ENCODE peak calls at places on chromosomes 13 and 19, in five cellular contexts. One of them, this sample, is unnamed.
A peak's percentile ranks its signal among the peaks of the same experiment; 100 is the strongest.

GRCh38 chr19:58218899-58219298 is 9.8 kb upstream of the ZNF544 start:
- DNase-seq in CD4-positive, CD25-positive, alpha-beta regulatory T cell: no peak
- DNase-seq in CD4-positive, alpha-beta memory T cell: no peak
- DNase-seq in sigmoid colon: no peak
- DNase-seq in stomach: no peak
- DNase-seq in this sample: peak; percentile 6

GRCh38 chr19:16363133-16363851 is 38.7 kb downstream of the KLF2 start:
- DNase-seq in stomach: peak; percentile 88
- DNase-seq in CD4-positive, CD25-positive, alpha-beta regulatory T cell: no peak
- DNase-seq in sigmoid colon: no peak
- DNase-seq in CD4-positive, alpha-beta memory T cell: no peak
- DNase-seq in this sample: no peak

GRCh38 chr13:61954092-61954491 is 538.4 kb upstream of the PCDH20 start:
- DNase-seq in CD4-positive, alpha-beta memory T cell: no peak
- DNase-seq in CD4-positive, CD25-positive, alpha-beta regulatory T cell: no peak
- DNase-seq in sigmoid colon: no peak
- DNase-seq in stomach: no peak
- DNase-seq in this sample: no peak

GRCh38 chr19:20167020-20167644 is at the start of gene ZNF486:
- DNase-seq in sigmoid colon: peak; percentile 98
- DNase-seq in CD4-positive, alpha-beta memory T cell: peak; percentile 90
- DNase-seq in CD4-positive, CD25-positive, alpha-beta regulatory T cell: peak; percentile 84
- DNase-seq in stomach: peak; percentile 97
- DNase-seq in this sample: peak; percentile 86

GRCh38 chr19:30207357-30207756 is 164.8 kb upstream of the ZNF536 start:
- DNase-seq in CD4-positive, CD25-positive, alpha-beta regulatory T cell: no peak
- DNase-seq in stomach: no peak
- DNase-seq in CD4-positive, alpha-beta memory T cell: no peak
- DNase-seq in sigmoid colon: no peak
- DNase-seq in this sample: no peak

GRCh38 chr13:59356607-59357006 is 807.1 kb downstream of the DIAPH3 start:
- DNase-seq in sigmoid colon: peak; percentile 88
- DNase-seq in stomach: no peak
- DNase-seq in CD4-positive, alpha-beta memory T cell: no peak
- DNase-seq in CD4-positive, CD25-positive, alpha-beta regulatory T cell: no peak
- DNase-seq in this sample: no peak

GRCh38 chr13:22665531-22665930 is 515.2 kb upstream of the SGCG start:
- DNase-seq in CD4-positive, alpha-beta memory T cell: no peak
- DNase-seq in stomach: no peak
- DNase-seq in sigmoid colon: no peak
- DNase-seq in CD4-positive, CD25-positive, alpha-beta regulatory T cell: no peak
- DNase-seq in this sample: no peak

GRCh38 chr13:69857188-69857821 is 250.3 kb upstream of the ATXN8OS start:
- DNase-seq in CD4-positive, alpha-beta memory T cell: peak; percentile 4
- DNase-seq in sigmoid colon: no peak
- DNase-seq in CD4-positive, CD25-positive, alpha-beta regulatory T cell: no peak
- DNase-seq in stomach: no peak
- DNase-seq in this sample: no peak

GRCh38 chr13:37226966-37227365 is 121.5 kb upstream of the CSNK1A1L start:
- DNase-seq in sigmoid colon: no peak
- DNase-seq in stomach: no peak
- DNase-seq in CD4-positive, alpha-beta memory T cell: no peak
- DNase-seq in CD4-positive, CD25-positive, alpha-beta regulatory T cell: no peak
- DNase-seq in this sample: no peak

GRCh38 chr19:40933025-40933424 is 51.0 kb upstream of the CYP2A7 start:
- DNase-seq in stomach: no peak
- DNase-seq in CD4-positive, CD25-positive, alpha-beta regulatory T cell: no peak
- DNase-seq in sigmoid colon: no peak
- DNase-seq in CD4-positive, alpha-beta memory T cell: no peak
- DNase-seq in this sample: no peak

GRCh38 chr19:48772503-48772953 is 17.2 kb downstream of the FGF21 start:
- DNase-seq in sigmoid colon: no peak
- DNase-seq in stomach: peak; percentile 89
- DNase-seq in CD4-positive, alpha-beta memory T cell: no peak
- DNase-seq in CD4-positive, CD25-positive, alpha-beta regulatory T cell: no peak
- DNase-seq in this sample: no peak

GRCh38 chr13:76707360-76707759 is 178.8 kb downstream of the KCTD12 start:
- DNase-seq in CD4-positive, CD25-positive, alpha-beta regulatory T cell: no peak
- DNase-seq in stomach: no peak
- DNase-seq in CD4-positive, alpha-beta memory T cell: no peak
- DNase-seq in sigmoid colon: no peak
- DNase-seq in this sample: no peak

GRCh38 chr13:79380943-79381445 is 25.1 kb downstream of the RBM26 start:
- DNase-seq in stomach: no peak
- DNase-seq in CD4-positive, CD25-positive, alpha-beta regulatory T cell: no peak
- DNase-seq in CD4-positive, alpha-beta memory T cell: no peak
- DNase-seq in sigmoid colon: no peak
- DNase-seq in this sample: no peak

GRCh38 chr13:72523049-72523448 is 204.4 kb downstream of the MZT1 start:
- DNase-seq in stomach: no peak
- DNase-seq in CD4-positive, CD25-positive, alpha-beta regulatory T cell: no peak
- DNase-seq in sigmoid colon: no peak
- DNase-seq in CD4-positive, alpha-beta memory T cell: no peak
- DNase-seq in this sample: no peak

GRCh38 chr19:54955356-54955755 is 8.0 kb upstream of the NLRP7 start:
- DNase-seq in stomach: no peak
- DNase-seq in sigmoid colon: no peak
- DNase-seq in CD4-positive, alpha-beta memory T cell: no peak
- DNase-seq in CD4-positive, CD25-positive, alpha-beta regulatory T cell: no peak
- DNase-seq in this sample: no peak

GRCh38 chr13:20230913-20231838 is 943 bp downstream of the GJB6 start:
- DNase-seq in sigmoid colon: no peak
- DNase-seq in stomach: no peak
- DNase-seq in CD4-positive, CD25-positive, alpha-beta regulatory T cell: peak; percentile 6
- DNase-seq in CD4-positive, alpha-beta memory T cell: no peak
- DNase-seq in this sample: no peak

GRCh38 chr13:20232556-20233277 is 598 bp upstream of the GJB6 start:
- DNase-seq in sigmoid colon: no peak
- DNase-seq in stomach: no peak
- DNase-seq in CD4-positive, CD25-positive, alpha-beta regulatory T cell: no peak
- DNase-seq in CD4-positive, alpha-beta memory T cell: no peak
- DNase-seq in this sample: no peak

GRCh38 chr13:20231839-20232555 is at the start of gene GJB6:
- DNase-seq in stomach: peak; percentile 31
- DNase-seq in CD4-positive, CD25-positive, alpha-beta regulatory T cell: peak; percentile 14
- DNase-seq in CD4-positive, alpha-beta memory T cell: peak; percentile 20
- DNase-seq in sigmoid colon: no peak
- DNase-seq in this sample: peak; percentile 32

GRCh38 chr13:20227288-20227687 is 4.8 kb downstream of the GJB6 start:
- DNase-seq in sigmoid colon: no peak
- DNase-seq in stomach: no peak
- DNase-seq in CD4-positive, alpha-beta memory T cell: no peak
- DNase-seq in CD4-positive, CD25-positive, alpha-beta regulatory T cell: no peak
- DNase-seq in this sample: no peak

DNA sequence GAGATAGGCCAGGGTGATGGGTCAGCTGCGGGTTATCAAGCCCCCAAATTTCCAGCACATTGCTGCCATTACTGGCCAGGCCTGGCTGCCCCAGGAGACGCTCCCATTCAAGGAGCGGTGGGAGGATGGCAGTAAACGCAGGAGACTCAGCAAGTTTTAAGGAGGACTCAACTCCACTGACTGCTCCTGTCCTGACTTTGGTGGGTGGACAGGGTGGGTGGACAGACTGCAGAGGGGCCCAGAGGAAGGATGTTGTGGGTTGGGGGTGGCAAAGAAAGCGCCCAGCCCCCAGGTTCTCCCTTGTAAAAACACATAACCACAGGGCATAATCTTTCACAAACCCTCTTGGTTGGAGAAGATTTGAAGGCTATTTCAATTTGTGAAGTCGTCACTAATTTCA is 4.4 kb downstream of the GJB6 start:
- DNase-seq in CD4-positive, CD25-positive, alpha-beta regulatory T cell: no peak
- DNase-seq in sigmoid colon: no peak
- DNase-seq in CD4-positive, alpha-beta memory T cell: no peak
- DNase-seq in stomach: no peak
- DNase-seq in this sample: no peak
- H3K27me3 ChIP-seq in CD4-positive, CD25-positive, alpha-beta regulatory T cell: peaks cover 2% of the 10 kb centered on the region
- H3K27me3 ChIP-seq in sigmoid colon: peaks cover 18% of the 10 kb centered on the region
- H3K27me3 ChIP-seq in CD4-positive, alpha-beta memory T cell: peaks cover under 1% of the 10 kb centered on the region
- H3K27me3 ChIP-seq in stomach: peaks cover 61% of the 10 kb centered on the region
- H3K27me3 ChIP-seq in this sample: peaks cover 3% of the 10 kb centered on the region

GRCh38 chr13:31377946-31378345 is 178.2 kb downstream of the B3GLCT start:
- DNase-seq in stomach: no peak
- DNase-seq in sigmoid colon: no peak
- DNase-seq in CD4-positive, alpha-beta memory T cell: no peak
- DNase-seq in CD4-positive, CD25-positive, alpha-beta regulatory T cell: no peak
- DNase-seq in this sample: no peak
- H3K27ac ChIP-seq in stomach: no peak overlapping the region
- H3K27ac ChIP-seq in sigmoid colon: no peak overlapping the region
- H3K27ac ChIP-seq in CD4-positive, alpha-beta memory T cell: no peak overlapping the region
- H3K27ac ChIP-seq in CD4-positive, CD25-positive, alpha-beta regulatory T cell: no peak overlapping the region
- H3K27ac ChIP-seq in this sample: no peak overlapping the region

GRCh38 chr19:41999878-42000208 is 5.8 kb upstream of the ATP1A3 start:
- DNase-seq in stomach: no peak
- DNase-seq in CD4-positive, alpha-beta memory T cell: no peak
- DNase-seq in sigmoid colon: no peak
- DNase-seq in CD4-positive, CD25-positive, alpha-beta regulatory T cell: no peak
- DNase-seq in this sample: no peak
- H3K27me3 ChIP-seq in stomach: peaks cover 89% of the 10 kb centered on the region
- H3K27me3 ChIP-seq in CD4-positive, alpha-beta memory T cell: peaks cover 30% of the 10 kb centered on the region
- H3K27me3 ChIP-seq in sigmoid colon: peaks cover 22% of the 10 kb centered on the region
- H3K27me3 ChIP-seq in CD4-positive, CD25-positive, alpha-beta regulatory T cell: peaks cover 25% of the 10 kb centered on the region
- H3K27me3 ChIP-seq in this sample: peaks cover 48% of the 10 kb centered on the region

GRCh38 chr19:38675611-38676010 is 28.2 kb downstream of the ACTN4 start:
- DNase-seq in CD4-positive, alpha-beta memory T cell: no peak
- DNase-seq in sigmoid colon: no peak
- DNase-seq in stomach: no peak
- DNase-seq in CD4-positive, CD25-positive, alpha-beta regulatory T cell: no peak
- DNase-seq in this sample: no peak

GRCh38 chr19:38678217-38678890 is 30.9 kb downstream of the ACTN4 start:
- DNase-seq in sigmoid colon: no peak
- DNase-seq in stomach: no peak
- DNase-seq in CD4-positive, alpha-beta memory T cell: no peak
- DNase-seq in CD4-positive, CD25-positive, alpha-beta regulatory T cell: no peak
- DNase-seq in this sample: no peak

GRCh38 chr19:38676878-38677646 is 29.6 kb downstream of the ACTN4 start:
- DNase-seq in CD4-positive, CD25-positive, alpha-beta regulatory T cell: no peak
- DNase-seq in sigmoid colon: no peak
- DNase-seq in stomach: no peak
- DNase-seq in CD4-positive, alpha-beta memory T cell: no peak
- DNase-seq in this sample: no peak

GRCh38 chr19:38674388-38675133 is 27.1 kb downstream of the ACTN4 start:
- DNase-seq in sigmoid colon: no peak
- DNase-seq in stomach: no peak
- DNase-seq in CD4-positive, alpha-beta memory T cell: no peak
- DNase-seq in CD4-positive, CD25-positive, alpha-beta regulatory T cell: no peak
- DNase-seq in this sample: no peak

GRCh38 chr19:38676023-38676877 is 28.8 kb downstream of the ACTN4 start:
- DNase-seq in CD4-positive, alpha-beta memory T cell: no peak
- DNase-seq in CD4-positive, CD25-positive, alpha-beta regulatory T cell: no peak
- DNase-seq in stomach: no peak
- DNase-seq in sigmoid colon: no peak
- DNase-seq in this sample: no peak
- H3K27ac ChIP-seq in CD4-positive, alpha-beta memory T cell: no peak overlapping the region
- H3K27ac ChIP-seq in CD4-positive, CD25-positive, alpha-beta regulatory T cell: peak overlapping the region; percentile 60
- H3K27ac ChIP-seq in stomach: peak overlapping the region; percentile 92
- H3K27ac ChIP-seq in sigmoid colon: peak overlapping the region; percentile 80
- H3K27ac ChIP-seq in this sample: peak overlapping the region; percentile 84

GRCh38 chr13:101935828-101936227 is 466.0 kb downstream of the FGF14 start:
- DNase-seq in sigmoid colon: no peak
- DNase-seq in CD4-positive, alpha-beta memory T cell: no peak
- DNase-seq in stomach: no peak
- DNase-seq in CD4-positive, CD25-positive, alpha-beta regulatory T cell: no peak
- DNase-seq in this sample: no peak
- H3K27me3 ChIP-seq in sigmoid colon: no peaks in the 10 kb centered on the region
- H3K27me3 ChIP-seq in CD4-positive, alpha-beta memory T cell: no peaks in the 10 kb centered on the region
- H3K27me3 ChIP-seq in stomach: no peaks in the 10 kb centered on the region
- H3K27me3 ChIP-seq in CD4-positive, CD25-positive, alpha-beta regulatory T cell: no peaks in the 10 kb centered on the region
- H3K27me3 ChIP-seq in this sample: no peaks in the 10 kb centered on the region

GRCh38 chr19:6229951-6230712 is 49.6 kb downstream of the MLLT1 start:
- DNase-seq in CD4-positive, alpha-beta memory T cell: no peak
- DNase-seq in stomach: no peak
- DNase-seq in CD4-positive, CD25-positive, alpha-beta regulatory T cell: no peak
- DNase-seq in sigmoid colon: no peak
- DNase-seq in this sample: no peak

GRCh38 chr19:6227156-6227940 is 52.4 kb downstream of the MLLT1 start:
- DNase-seq in stomach: no peak
- DNase-seq in sigmoid colon: no peak
- DNase-seq in CD4-positive, alpha-beta memory T cell: no peak
- DNase-seq in CD4-positive, CD25-positive, alpha-beta regulatory T cell: no peak
- DNase-seq in this sample: peak; percentile 36

GRCh38 chr19:6227941-6228325 is 51.8 kb downstream of the MLLT1 start:
- DNase-seq in sigmoid colon: no peak
- DNase-seq in CD4-positive, alpha-beta memory T cell: no peak
- DNase-seq in CD4-positive, CD25-positive, alpha-beta regulatory T cell: no peak
- DNase-seq in stomach: no peak
- DNase-seq in this sample: no peak

GRCh38 chr19:6229216-6229913 is 50.4 kb downstream of the MLLT1 start:
- DNase-seq in sigmoid colon: no peak
- DNase-seq in CD4-positive, alpha-beta memory T cell: no peak
- DNase-seq in stomach: no peak
- DNase-seq in CD4-positive, CD25-positive, alpha-beta regulatory T cell: no peak
- DNase-seq in this sample: no peak

GRCh38 chr19:6228523-6229215 is 51.1 kb downstream of the MLLT1 start:
- DNase-seq in CD4-positive, alpha-beta memory T cell: no peak
- DNase-seq in CD4-positive, CD25-positive, alpha-beta regulatory T cell: no peak
- DNase-seq in sigmoid colon: no peak
- DNase-seq in stomach: no peak
- DNase-seq in this sample: no peak
- H3K27ac ChIP-seq in CD4-positive, alpha-beta memory T cell: no peak overlapping the region
- H3K27ac ChIP-seq in CD4-positive, CD25-positive, alpha-beta regulatory T cell: no peak overlapping the region
- H3K27ac ChIP-seq in sigmoid colon: no peak overlapping the region
- H3K27ac ChIP-seq in stomach: no peak overlapping the region
- H3K27ac ChIP-seq in this sample: no peak overlapping the region

DNA sequence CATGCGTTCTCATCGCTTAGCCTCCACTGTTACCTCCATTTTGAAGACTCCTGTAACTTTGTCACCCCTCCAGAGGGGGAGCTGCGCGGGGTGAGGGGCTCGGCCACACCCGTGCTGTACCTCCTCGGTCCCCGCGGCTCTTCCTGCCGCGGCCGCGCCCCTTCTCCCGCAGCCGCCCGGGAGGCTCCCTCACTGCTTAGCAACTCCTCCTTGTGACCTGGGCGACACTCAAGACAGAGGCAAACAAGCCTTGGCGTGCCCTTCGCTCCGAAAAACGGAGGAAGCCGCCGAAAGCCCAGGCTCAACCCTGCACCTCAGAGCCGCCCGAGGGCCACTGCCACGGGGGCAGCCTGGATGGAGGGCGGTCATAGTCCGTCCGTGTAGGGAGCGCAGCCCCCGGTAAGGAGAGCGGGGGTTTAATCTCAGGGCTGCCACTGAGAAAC is 494.3 kb downstream of the FOXO1 start:
- DNase-seq in stomach: no peak
- DNase-seq in CD4-positive, alpha-beta memory T cell: no peak
- DNase-seq in CD4-positive, CD25-positive, alpha-beta regulatory T cell: no peak
- DNase-seq in sigmoid colon: no peak
- DNase-seq in this sample: no peak
- H3K27me3 ChIP-seq in stomach: peaks cover 20% of the 10 kb centered on the region
- H3K27me3 ChIP-seq in CD4-positive, alpha-beta memory T cell: no peaks in the 10 kb centered on the region
- H3K27me3 ChIP-seq in CD4-positive, CD25-positive, alpha-beta regulatory T cell: no peaks in the 10 kb centered on the region
- H3K27me3 ChIP-seq in sigmoid colon: no peaks in the 10 kb centered on the region
- H3K27me3 ChIP-seq in this sample: no peaks in the 10 kb centered on the region

This sample was measured in CD8-positive, alpha-beta memory T cell.